ENCODE peak calls at places on chromosomes 13 and 19, in four cellular contexts. G, Q, D and J are unnamed samples.

GRCh38 chr19:57075125-57075524 is 44.7 kb upstream of the USP29 start:
- DNase-seq in G (no peak), Q (no peak), D (no peak), J (no peak)

GRCh38 chr13:66915596-66916185 is 314.4 kb downstream of the PCDH9 start:
- DNase-seq in G (no peak), Q (no peak), D (no peak), J (no peak)

GRCh38 chr19:583198-583967 is 6.3 kb upstream of the HCN2 start:
- DNase-seq in G (no peak), Q (no peak), D (no peak), J (no peak)

GRCh38 chr19:40739871-40740703 is 10.2 kb downstream of the ACTMAP start:
- DNase-seq in G (no peak), Q (no peak), D (no peak), J (no peak)

GRCh38 chr19:6065685-6066365 is 44.5 kb downstream of the RFX2 start:
- DNase-seq in G (peak), Q (no peak), D (peak), J (no peak)

GRCh38 chr13:94677799-94678198 is 34.5 kb downstream of the SOX21 start:
- DNase-seq in G (peak), Q (no peak), D (no peak), J (no peak)

GRCh38 chr19:12703056-12703455 is 6.6 kb upstream of the FBXW9 start:
- DNase-seq in G (peak), Q (no peak), D (peak), J (peak)

GRCh38 chr13:23984541-23984940 is 87.2 kb upstream of the C1QTNF9B start:
- DNase-seq in G (no peak), Q (peak), D (no peak), J (no peak)

GRCh38 chr13:40483601-40484000 is 182.8 kb downstream of the FOXO1 start:
- DNase-seq in G (no peak), Q (no peak), D (no peak), J (peak)

GRCh38 chr19:45770192-45771101 is 1.4 kb upstream of the SIX5 start:
- DNase-seq in G (peak), Q (peak), D (peak), J (peak)
- H3K4me3 ChIP-seq in G (peak), Q (peak), D (no peak), J (peak)

DNA sequence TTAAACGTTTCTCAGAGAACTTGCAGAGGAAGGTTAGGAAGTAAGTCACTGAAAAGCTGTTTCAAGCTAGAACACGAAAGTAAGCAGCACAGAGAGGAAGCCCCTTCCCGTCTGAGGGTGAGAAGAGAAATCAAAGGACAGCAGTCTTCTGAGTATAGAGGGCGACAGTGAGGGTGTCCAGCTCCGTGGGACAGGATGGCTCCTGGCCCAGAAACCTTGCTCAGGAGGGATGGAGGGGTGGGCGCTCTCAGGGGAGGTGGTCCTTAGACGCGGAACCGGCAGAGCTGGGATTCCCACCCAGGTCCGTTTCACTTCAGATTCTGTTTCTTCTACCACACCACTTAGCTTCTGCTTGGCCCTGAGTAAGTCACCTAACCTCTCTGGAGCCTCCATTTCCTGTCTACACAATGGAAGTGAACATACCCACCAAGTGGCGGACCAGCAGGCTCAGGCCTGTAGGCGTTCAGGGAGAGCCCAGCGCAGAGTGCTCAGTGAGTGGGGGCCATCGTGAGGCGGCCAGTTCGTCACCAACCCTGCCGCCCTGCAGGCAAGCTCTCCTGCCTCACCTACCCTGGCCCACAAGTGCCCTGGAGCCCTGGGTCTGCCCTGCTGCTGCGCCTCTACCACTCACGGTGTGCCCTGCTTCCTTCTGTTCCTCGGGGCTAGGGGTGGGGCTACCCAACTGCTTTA is 5.5 kb upstream of the RSPH6A start:
- DNase-seq in G (no peak), Q (no peak), D (peak), J (no peak)
- TF ChIP-seq CTCF in G (peak), Q (no peak), D (no peak), J (no peak)

DNA sequence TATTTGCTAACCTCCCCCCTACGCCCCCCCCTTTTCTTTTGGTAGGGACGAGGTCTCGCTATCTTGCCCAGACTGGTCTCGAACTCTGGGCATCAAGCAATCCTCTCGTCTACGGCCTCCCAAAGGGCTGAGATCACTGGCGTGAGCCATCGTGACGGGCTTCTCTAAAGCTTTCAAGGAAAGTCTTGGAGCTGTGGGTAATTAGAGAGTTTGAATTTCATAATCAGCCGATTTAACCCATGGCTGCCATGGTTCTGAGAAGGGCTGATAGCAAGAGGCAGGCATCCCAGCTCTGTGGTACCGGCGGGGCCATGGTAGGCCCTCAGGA is 679 bp upstream of the ABHD8 start:
- DNase-seq in G (no peak), Q (no peak), D (no peak), J (no peak)
- H3K4me3 ChIP-seq in G (peak), Q (no peak), D (no peak), J (no peak)

GRCh38 chr19:4279530-4280422 is 710 bp downstream of the SHD start:
- DNase-seq in G (peak), Q (no peak), D (no peak), J (no peak)
- TF ChIP-seq CTCF in G (no peak), Q (no peak), D (no peak), J (no peak)

GRCh38 chr13:20128459-20128927 is 32.4 kb downstream of the GJA3 start:
- DNase-seq in G (no peak), Q (no peak), D (peak), J (peak)

GRCh38 chr13:20129076-20129475 is 31.8 kb downstream of the GJA3 start:
- DNase-seq in G (no peak), Q (no peak), D (no peak), J (no peak)

GRCh38 chr13:20126460-20127262 is 34.2 kb downstream of the GJA3 start:
- DNase-seq in G (no peak), Q (no peak), D (peak), J (no peak)

GRCh38 chr13:20127263-20127562 is 33.6 kb downstream of the GJA3 start:
- DNase-seq in G (no peak), Q (no peak), D (peak), J (peak)

GRCh38 chr13:20127563-20128458 is 33.0 kb downstream of the GJA3 start:
- DNase-seq in G (peak), Q (peak), D (peak), J (peak)
- H3K4me3 ChIP-seq in G (peak), Q (peak), D (peak), J (peak)

GRCh38 chr19:32041681-32042292 is 303.6 kb upstream of the ZNF507 start:
- DNase-seq in G (peak), Q (no peak), D (peak), J (no peak)
- TF ChIP-seq CTCF in G (peak), Q (no peak), D (peak), J (no peak)

DNA sequence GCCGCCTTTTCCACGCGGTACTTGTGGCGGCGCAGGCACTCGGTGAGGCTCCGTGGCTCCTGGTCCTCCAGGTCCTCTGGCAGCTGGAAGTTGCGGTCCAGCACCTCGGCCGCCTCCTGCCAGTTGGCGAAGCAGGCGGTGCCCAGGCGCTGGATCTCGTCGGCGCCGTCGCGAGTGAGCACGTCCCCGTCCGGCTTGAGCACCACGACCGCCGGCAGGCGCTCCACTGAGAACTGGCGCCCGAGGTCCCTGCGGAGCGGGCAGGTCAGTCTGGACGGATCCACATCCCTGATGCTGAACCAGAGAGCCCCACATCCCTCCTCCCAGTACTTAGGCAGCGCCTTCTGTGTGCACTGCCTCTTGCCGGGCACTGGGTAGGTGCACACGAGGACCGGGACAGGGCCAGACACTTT is 5.0 kb downstream of the NXNL1 start:
- DNase-seq in G (peak), Q (no peak), D (no peak), J (no peak)
- H3K4me3 ChIP-seq in G (peak), Q (no peak), D (no peak), J (no peak)

GRCh38 chr19:11617207-11618062 is 20.2 kb downstream of the ZNF627 start:
- DNase-seq in G (no peak), Q (no peak), D (no peak), J (no peak)

GRCh38 chr19:11611730-11612129 is 14.4 kb downstream of the ZNF627 start:
- DNase-seq in G (no peak), Q (no peak), D (no peak), J (no peak)

DNA sequence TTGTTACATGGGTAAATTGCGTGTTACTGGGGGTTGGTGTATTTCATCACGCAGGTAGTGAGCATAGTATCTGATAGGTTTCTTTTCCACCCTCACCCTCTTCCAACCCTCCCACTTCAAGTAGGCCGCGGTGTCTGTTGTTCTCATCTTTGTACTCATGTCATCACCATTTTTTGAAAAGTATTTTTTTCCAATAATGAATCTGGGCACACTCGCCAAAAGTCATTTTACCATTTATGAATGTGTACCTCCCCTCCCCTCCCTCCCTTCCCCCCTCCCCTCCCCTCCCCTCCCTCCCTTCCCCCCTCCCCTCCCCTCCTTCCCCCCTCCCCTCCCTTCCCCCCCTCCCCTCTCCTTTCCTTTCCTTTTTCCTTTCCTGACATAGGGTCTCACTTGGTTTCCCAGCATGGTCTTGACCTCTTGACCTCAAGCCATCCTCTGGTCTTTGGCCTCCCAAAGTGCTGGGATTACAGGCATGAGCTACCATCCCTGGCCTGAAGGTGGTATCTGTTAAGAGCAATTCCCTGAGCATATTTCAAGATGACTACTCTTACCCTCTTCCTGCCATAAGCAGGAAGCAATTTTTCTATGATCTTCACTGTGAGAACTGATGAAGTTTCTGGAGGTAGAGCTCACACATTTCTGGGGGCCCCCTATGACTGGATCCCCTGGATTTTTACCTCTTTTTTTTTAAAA is 15.7 kb downstream of the ZNF627 start:
- DNase-seq in G (peak), Q (no peak), D (no peak), J (no peak)
- TF ChIP-seq CTCF in G (peak), Q (no peak), D (no peak), J (no peak)